ENCODE peak calls at places on chromosomes 7 and 10, in four cellular contexts. O is pancreas, C is A549, M is dorsolateral prefrontal cortex. X is an unnamed sample.

GRCh38 chr7:3007696-3008095 is 36.0 kb downstream of the CARD11 start:
- DNase-seq in O (no peak), M (no peak), C (no peak), X (no peak)

GRCh38 chr10:68440898-68441297 is 30.9 kb downstream of the DNA2 start:
- DNase-seq in M (no peak), C (no peak), O (no peak), X (no peak)

GRCh38 chr7:134480730-134481129 is 21.8 kb upstream of the AKR1B1 start:
- DNase-seq in C (peak; percentile 82), O (peak; percentile 20), M (no peak), X (no peak)

GRCh38 chr7:1818581-1819200 is 148.6 kb downstream of the ELFN1 start:
- DNase-seq in C (no peak), M (no peak), O (no peak), X (no peak)

GRCh38 chr7:132044247-132044646 is 487.8 kb upstream of the PODXL start:
- DNase-seq in O (no peak), C (no peak), M (no peak), X (no peak)

GRCh38 chr10:3068968-3069737 is 1.8 kb downstream of the PFKP start:
- DNase-seq in C (no peak), O (no peak), M (no peak), X (peak; percentile 35)

GRCh38 chr7:2993868-2994267 is 49.8 kb downstream of the CARD11 start:
- DNase-seq in M (no peak), O (no peak), C (no peak), X (no peak)

GRCh38 chr7:142158741-142159496 is 47.4 kb downstream of the MGAM2 start:
- DNase-seq in C (no peak), O (no peak), M (no peak), X (no peak)

GRCh38 chr7:32415519-32415918 is 74.7 kb downstream of the LSM5 start:
- DNase-seq in O (no peak), C (no peak), M (no peak), X (no peak)

DNA sequence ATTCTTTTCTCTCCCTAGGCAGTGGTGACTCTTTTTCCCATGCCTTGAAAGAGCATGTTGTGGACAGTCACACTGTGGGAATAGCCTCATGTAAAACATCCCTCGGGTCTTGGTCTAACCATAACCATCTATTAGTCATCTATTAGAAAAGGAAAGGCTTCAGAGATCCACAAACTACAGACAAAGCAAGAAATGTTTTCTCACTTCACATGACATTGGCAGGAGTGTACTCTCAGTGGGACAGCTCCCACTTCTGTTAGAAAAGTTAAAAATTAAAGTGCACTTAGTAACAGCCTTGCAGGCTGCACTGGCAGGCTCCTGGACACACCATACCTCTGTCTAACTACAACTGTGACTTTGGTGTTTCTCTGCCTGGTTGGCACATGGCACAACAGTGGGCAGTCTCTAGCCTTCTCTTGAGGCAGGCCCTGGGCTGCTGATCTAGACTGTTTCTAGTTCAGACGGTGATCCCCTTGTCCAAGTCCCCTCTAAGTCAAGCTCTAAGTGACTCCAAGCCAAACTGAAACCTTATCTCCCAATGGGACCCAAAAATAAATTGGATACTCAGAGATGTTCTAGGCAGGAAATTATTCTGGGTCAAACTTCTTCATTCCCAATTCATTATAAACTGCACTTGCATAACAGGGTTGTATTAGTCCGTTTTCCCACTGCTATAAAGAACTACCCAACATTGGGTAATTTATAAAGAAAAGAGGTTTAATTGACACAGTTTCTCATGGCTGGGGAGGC is 57.9 kb upstream of the ITGB1 start:
- DNase-seq in C (no peak), O (no peak), M (no peak), X (no peak)
- TF ChIP-seq CTCF in C (no peak), O (no peak), M (no peak), X (no peak)

GRCh38 chr7:20328692-20329091 is 2.0 kb upstream of the ITGB8 start:
- DNase-seq in C (no peak), O (no peak), M (no peak), X (no peak)

GRCh38 chr7:20331231-20331880 is 656 bp downstream of the ITGB8 start:
- DNase-seq in O (peak; percentile 43), M (peak; percentile 82), C (no peak), X (peak; percentile 62)

GRCh38 chr7:20329389-20330175 is 1.1 kb upstream of the ITGB8 start:
- DNase-seq in M (peak; percentile 55), O (peak; percentile 74), C (peak; percentile 81), X (peak; percentile 33)

GRCh38 chr7:20330797-20331230 is at the start of gene ITGB8:
- DNase-seq in C (peak; percentile 26), M (peak; percentile 71), O (no peak), X (peak; percentile 50)

DNA sequence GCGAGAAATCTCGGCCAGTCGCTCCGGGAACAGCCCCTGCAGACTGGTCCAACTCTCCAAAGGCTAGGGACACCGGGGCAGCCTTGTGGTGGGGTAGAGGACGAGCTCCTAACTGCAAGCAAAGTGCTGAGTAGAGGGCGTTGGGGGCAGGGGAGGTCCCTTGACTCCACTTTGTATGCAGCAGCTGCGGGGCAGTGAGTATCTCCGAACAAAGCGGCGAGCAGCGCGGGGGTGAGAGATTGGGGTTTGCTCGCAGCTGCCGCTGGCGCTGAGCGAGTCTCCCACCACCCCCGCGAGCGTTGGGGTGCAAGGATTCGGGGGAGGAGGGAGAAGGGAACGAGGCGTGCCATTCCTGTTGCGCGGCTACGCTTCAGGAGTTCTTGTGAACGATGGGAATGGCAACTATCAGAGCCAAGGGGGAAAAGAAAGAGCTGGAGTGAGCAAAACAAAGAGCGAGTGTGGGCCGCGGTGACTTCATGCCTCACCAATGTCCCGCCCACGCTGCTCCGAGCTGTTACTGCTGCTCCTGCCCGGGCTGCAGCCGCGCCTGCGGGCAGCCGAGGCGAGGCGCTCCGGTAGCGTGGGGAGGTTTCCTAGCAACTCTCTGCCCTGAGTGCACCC is 414 bp upstream of the ITGB8 start:
- DNase-seq in C (peak; percentile 47), M (peak; percentile 93), O (peak; percentile 83), X (no peak)
- TF ChIP-seq CTCF in C (no peak), M (no peak), O (no peak), X (no peak)

GRCh38 chr10:61547297-61547696 is 94.1 kb upstream of the TMEM26 start:
- DNase-seq in O (no peak), C (no peak), M (no peak), X (no peak)
- TF ChIP-seq CTCF in O (no peak), C (no peak), M (no peak), X (no peak)

DNA sequence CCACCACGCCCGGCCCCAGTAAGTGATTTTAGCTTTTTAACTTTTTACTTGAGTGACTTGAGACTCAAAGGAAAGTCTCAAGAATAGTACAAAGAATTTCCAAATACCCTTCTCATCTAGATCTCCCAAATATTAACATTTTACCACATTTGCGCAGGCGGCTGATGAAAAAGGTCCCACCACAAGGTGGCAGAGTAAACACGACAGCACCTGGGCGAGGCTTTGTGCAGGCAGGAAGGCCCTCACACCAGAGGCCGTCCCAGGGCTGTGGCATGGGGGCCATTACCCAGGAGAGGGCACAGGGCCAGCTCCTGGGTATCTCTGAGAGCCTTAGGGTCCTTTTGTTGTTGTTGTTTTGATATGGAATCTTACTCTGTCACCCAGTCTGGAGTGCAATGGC is 50.0 kb upstream of the WIPI2 start:
- DNase-seq in M (no peak), C (no peak), O (peak; percentile 14), X (no peak)
- TF ChIP-seq CTCF in M (peak; percentile 42), C (peak; percentile 42), O (no peak), X (no peak)

X was measured in activated B cell treated with CpG ODN at 0.5 μM for 24 hours.